ENCODE peak calls at places on chromosomes 4 and X, in seven cellular contexts. One of them, this sample, is unnamed.
A peak's percentile ranks its signal among the peaks of the same experiment; 100 is the strongest.

GRCh38 chr4:40856836-40857362 is 107.1 kb downstream of the NSUN7 start:
- DNase-seq in HepG2: no peak
- DNase-seq in A549: peak; percentile 54
- DNase-seq in GM23338: peak; percentile 95
- DNase-seq in HL-60: peak; percentile 64
- DNase-seq in SK-N-SH: peak; percentile 96
- DNase-seq in GM12878: no peak
- DNase-seq in this sample: no peak

GRCh38 chrX:150473371-150473770 is 95.0 kb upstream of the MTM1 start:
- DNase-seq in GM23338: no peak
- DNase-seq in HepG2: no peak
- DNase-seq in SK-N-SH: no peak
- DNase-seq in A549: no peak
- DNase-seq in GM12878: no peak
- DNase-seq in HL-60: no peak
- DNase-seq in this sample: no peak

GRCh38 chr4:8904041-8904501 is 32.4 kb upstream of the HMX1 start:
- DNase-seq in A549: no peak
- DNase-seq in GM23338: no peak
- DNase-seq in SK-N-SH: no peak
- DNase-seq in HepG2: no peak
- DNase-seq in HL-60: no peak
- DNase-seq in GM12878: no peak
- DNase-seq in this sample: no peak

GRCh38 chr4:108700358-108700757 is 50.0 kb downstream of the OSTC start:
- DNase-seq in HepG2: no peak
- DNase-seq in GM23338: no peak
- DNase-seq in A549: no peak
- DNase-seq in GM12878: no peak
- DNase-seq in SK-N-SH: peak; percentile 17
- DNase-seq in HL-60: no peak
- DNase-seq in this sample: no peak

GRCh38 chr4:185017964-185018772 is at the start of gene HELT:
- DNase-seq in HL-60: no peak
- DNase-seq in GM12878: no peak
- DNase-seq in GM23338: peak; percentile 78
- DNase-seq in HepG2: no peak
- DNase-seq in SK-N-SH: no peak
- DNase-seq in A549: no peak
- DNase-seq in this sample: no peak

GRCh38 chrX:14039344-14039743 is 9.7 kb upstream of the GEMIN8 start:
- DNase-seq in GM23338: peak; percentile 53
- DNase-seq in HepG2: peak; percentile 28
- DNase-seq in SK-N-SH: peak; percentile 49
- DNase-seq in GM12878: no peak
- DNase-seq in A549: peak; percentile 54
- DNase-seq in HL-60: peak; percentile 62
- DNase-seq in this sample: no peak

GRCh38 chr4:1235381-1236102 is 13.4 kb downstream of the CTBP1 start:
- DNase-seq in GM12878: no peak
- DNase-seq in HL-60: no peak
- DNase-seq in GM23338: peak; percentile 1
- DNase-seq in A549: no peak
- DNase-seq in SK-N-SH: no peak
- DNase-seq in HepG2: no peak
- DNase-seq in this sample: no peak

GRCh38 chr4:114588305-114588704 is 10.3 kb upstream of the UGT8 start:
- DNase-seq in HepG2: no peak
- DNase-seq in SK-N-SH: no peak
- DNase-seq in HL-60: no peak
- DNase-seq in GM12878: no peak
- DNase-seq in GM23338: no peak
- DNase-seq in A549: no peak
- DNase-seq in this sample: no peak

GRCh38 chr4:170657761-170658160 is 568.0 kb upstream of the AADAT start:
- DNase-seq in HL-60: no peak
- DNase-seq in HepG2: no peak
- DNase-seq in GM23338: no peak
- DNase-seq in GM12878: no peak
- DNase-seq in A549: no peak
- DNase-seq in SK-N-SH: no peak
- DNase-seq in this sample: no peak

GRCh38 chr4:170652571-170652970 is 562.8 kb upstream of the AADAT start:
- DNase-seq in GM23338: no peak
- DNase-seq in GM12878: no peak
- DNase-seq in A549: no peak
- DNase-seq in HL-60: no peak
- DNase-seq in HepG2: no peak
- DNase-seq in SK-N-SH: no peak
- DNase-seq in this sample: no peak

GRCh38 chr4:170656506-170656905 is 566.8 kb upstream of the AADAT start:
- DNase-seq in GM12878: no peak
- DNase-seq in SK-N-SH: peak; percentile 29
- DNase-seq in HepG2: no peak
- DNase-seq in A549: no peak
- DNase-seq in GM23338: no peak
- DNase-seq in HL-60: no peak
- DNase-seq in this sample: no peak

DNA sequence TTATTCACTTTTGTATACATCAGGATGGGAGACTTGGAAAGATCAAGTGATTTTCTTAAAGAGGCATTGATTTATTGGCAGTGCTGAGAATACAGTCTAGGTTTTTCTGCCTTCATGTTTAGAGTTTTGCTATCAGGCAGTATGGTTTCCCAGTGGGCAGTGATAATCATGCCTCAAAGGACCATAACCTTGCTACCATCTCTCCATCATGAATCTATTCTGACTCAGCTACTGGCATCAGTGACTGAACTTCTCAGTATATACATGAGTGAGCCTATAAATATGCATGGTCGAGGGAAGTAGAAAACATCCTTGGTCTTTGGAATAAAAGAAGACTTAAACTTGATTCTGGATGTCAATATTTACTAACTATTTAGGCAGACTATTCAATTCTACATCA is 562.0 kb upstream of the AADAT start:
- DNase-seq in HL-60: no peak
- DNase-seq in A549: no peak
- DNase-seq in SK-N-SH: no peak
- DNase-seq in GM12878: no peak
- DNase-seq in GM23338: no peak
- DNase-seq in HepG2: no peak
- DNase-seq in this sample: no peak
- TF ChIP-seq REST in HL-60: no peak
- TF ChIP-seq REST in A549: no peak
- TF ChIP-seq REST in SK-N-SH: no peak
- TF ChIP-seq REST in GM12878: no peak
- TF ChIP-seq REST in GM23338: no peak
- TF ChIP-seq REST in HepG2: no peak
- TF ChIP-seq REST in this sample: no peak

GRCh38 chr4:5082381-5082780 is 31.1 kb downstream of the STK32B start:
- DNase-seq in SK-N-SH: no peak
- DNase-seq in GM23338: no peak
- DNase-seq in HepG2: no peak
- DNase-seq in HL-60: no peak
- DNase-seq in A549: no peak
- DNase-seq in GM12878: no peak
- DNase-seq in this sample: no peak
- TF ChIP-seq REST in SK-N-SH: no peak
- TF ChIP-seq REST in GM23338: no peak
- TF ChIP-seq REST in HepG2: no peak
- TF ChIP-seq REST in HL-60: no peak
- TF ChIP-seq REST in A549: no peak
- TF ChIP-seq REST in GM12878: no peak
- TF ChIP-seq REST in this sample: no peak

GRCh38 chrX:154749856-154750255 is 1.0 kb downstream of the GAB3 start:
- DNase-seq in GM12878: no peak
- DNase-seq in SK-N-SH: no peak
- DNase-seq in A549: no peak
- DNase-seq in HL-60: no peak
- DNase-seq in GM23338: no peak
- DNase-seq in HepG2: no peak
- DNase-seq in this sample: no peak
- TF ChIP-seq REST in GM12878: no peak
- TF ChIP-seq REST in SK-N-SH: no peak
- TF ChIP-seq REST in A549: no peak
- TF ChIP-seq REST in HL-60: no peak
- TF ChIP-seq REST in GM23338: no peak
- TF ChIP-seq REST in HepG2: no peak
- TF ChIP-seq REST in this sample: no peak

GRCh38 chr4:186669735-186670134 is 53.9 kb downstream of the FAT1 start:
- DNase-seq in HL-60: no peak
- DNase-seq in A549: no peak
- DNase-seq in SK-N-SH: no peak
- DNase-seq in GM23338: peak; percentile 30
- DNase-seq in HepG2: no peak
- DNase-seq in GM12878: no peak
- DNase-seq in this sample: no peak

GRCh38 chr4:186666252-186666651 is 57.4 kb downstream of the FAT1 start:
- DNase-seq in GM23338: no peak
- DNase-seq in HL-60: no peak
- DNase-seq in HepG2: no peak
- DNase-seq in GM12878: no peak
- DNase-seq in A549: peak; percentile 50
- DNase-seq in SK-N-SH: no peak
- DNase-seq in this sample: no peak

GRCh38 chr4:186669159-186669720 is 54.4 kb downstream of the FAT1 start:
- DNase-seq in HepG2: peak; percentile 50
- DNase-seq in SK-N-SH: peak; percentile 36
- DNase-seq in GM12878: no peak
- DNase-seq in HL-60: no peak
- DNase-seq in GM23338: peak; percentile 73
- DNase-seq in A549: peak; percentile 38
- DNase-seq in this sample: no peak

DNA sequence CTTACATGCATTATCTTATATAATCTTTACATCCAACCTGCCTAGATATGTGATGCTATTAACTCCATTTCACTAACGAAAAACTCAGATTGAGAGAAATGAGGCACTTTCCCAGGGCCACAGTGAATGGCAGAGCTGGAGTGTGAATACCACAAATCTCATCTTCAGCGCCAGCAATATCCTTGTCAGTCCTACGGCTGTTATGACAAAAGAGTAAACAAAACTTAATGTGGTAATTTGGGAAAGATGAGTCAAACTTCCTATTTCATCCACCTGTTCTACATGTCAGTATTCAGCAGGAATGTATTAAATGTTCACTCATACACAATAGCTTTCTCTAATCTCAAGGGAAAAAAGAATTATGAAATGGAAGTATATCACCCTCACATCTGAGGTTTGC is 56.9 kb downstream of the FAT1 start:
- DNase-seq in A549: no peak
- DNase-seq in HepG2: no peak
- DNase-seq in GM23338: no peak
- DNase-seq in SK-N-SH: no peak
- DNase-seq in GM12878: no peak
- DNase-seq in HL-60: no peak
- DNase-seq in this sample: no peak
- TF ChIP-seq REST in A549: no peak
- TF ChIP-seq REST in HepG2: no peak
- TF ChIP-seq REST in GM23338: no peak
- TF ChIP-seq REST in SK-N-SH: no peak
- TF ChIP-seq REST in GM12878: no peak
- TF ChIP-seq REST in HL-60: no peak
- TF ChIP-seq REST in this sample: no peak

GRCh38 chrX:148979786-148980185 is 479.4 kb downstream of the AFF2 start:
- DNase-seq in HepG2: no peak
- DNase-seq in GM12878: no peak
- DNase-seq in HL-60: no peak
- DNase-seq in GM23338: no peak
- DNase-seq in SK-N-SH: no peak
- DNase-seq in A549: no peak
- DNase-seq in this sample: no peak

DNA sequence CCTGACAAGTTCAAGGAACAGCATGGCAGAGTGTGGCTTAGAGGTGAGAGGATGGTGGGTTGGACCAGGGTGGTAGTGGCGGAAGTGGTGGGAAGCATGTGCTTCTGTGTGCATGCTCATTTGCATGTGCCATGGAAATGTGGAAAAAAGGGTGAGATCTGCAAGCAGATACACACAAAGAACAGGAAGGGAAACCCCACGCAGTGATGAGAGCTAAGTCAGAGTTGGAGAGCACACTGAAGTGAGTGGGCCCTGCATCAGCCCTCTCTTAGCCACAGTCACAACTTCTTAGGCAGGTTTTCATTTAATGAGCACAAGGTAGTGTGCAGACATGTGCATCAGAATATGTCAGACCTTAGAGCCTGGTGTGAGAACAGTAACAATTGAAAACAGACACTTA is 483.8 kb downstream of the AFF2 start:
- DNase-seq in GM23338: no peak
- DNase-seq in HepG2: no peak
- DNase-seq in HL-60: no peak
- DNase-seq in A549: no peak
- DNase-seq in SK-N-SH: no peak
- DNase-seq in GM12878: no peak
- DNase-seq in this sample: no peak
- TF ChIP-seq REST in GM23338: no peak
- TF ChIP-seq REST in HepG2: no peak
- TF ChIP-seq REST in HL-60: no peak
- TF ChIP-seq REST in A549: no peak
- TF ChIP-seq REST in SK-N-SH: no peak
- TF ChIP-seq REST in GM12878: no peak
- TF ChIP-seq REST in this sample: no peak

DNA sequence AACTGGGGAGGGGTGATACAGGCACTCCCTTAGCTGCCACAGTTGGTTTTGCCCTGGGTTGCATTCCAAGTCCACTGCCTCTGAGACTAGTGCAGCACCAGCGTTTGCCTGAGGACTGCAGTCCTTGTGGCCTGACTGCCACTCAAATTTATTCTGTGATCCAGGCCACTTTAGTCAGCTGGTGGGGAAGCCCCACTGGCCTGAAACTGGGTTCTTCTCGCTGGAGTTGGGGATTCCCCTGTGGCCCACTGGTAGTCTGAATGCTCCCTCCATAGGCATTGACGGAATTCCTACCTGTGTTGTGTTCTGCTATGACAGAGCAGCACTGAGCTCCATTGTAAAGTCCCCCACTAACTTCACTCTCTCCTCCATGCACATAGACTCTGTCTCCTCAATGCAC is 63.8 kb downstream of the PTPN13 start:
- DNase-seq in A549: no peak
- DNase-seq in SK-N-SH: no peak
- DNase-seq in GM23338: no peak
- DNase-seq in HL-60: no peak
- DNase-seq in GM12878: peak; percentile 11
- DNase-seq in HepG2: no peak
- DNase-seq in this sample: no peak
- TF ChIP-seq REST in A549: no peak
- TF ChIP-seq REST in SK-N-SH: no peak
- TF ChIP-seq REST in GM23338: no peak
- TF ChIP-seq REST in HL-60: no peak
- TF ChIP-seq REST in GM12878: no peak
- TF ChIP-seq REST in HepG2: no peak
- TF ChIP-seq REST in this sample: no peak

GRCh38 chr4:103482471-103482870 is 237.3 kb downstream of the TACR3 start:
- DNase-seq in HL-60: no peak
- DNase-seq in HepG2: no peak
- DNase-seq in GM23338: no peak
- DNase-seq in A549: no peak
- DNase-seq in SK-N-SH: no peak
- DNase-seq in GM12878: no peak
- DNase-seq in this sample: no peak
- TF ChIP-seq REST in HL-60: no peak
- TF ChIP-seq REST in HepG2: no peak
- TF ChIP-seq REST in GM23338: no peak
- TF ChIP-seq REST in A549: no peak
- TF ChIP-seq REST in SK-N-SH: no peak
- TF ChIP-seq REST in GM12878: no peak
- TF ChIP-seq REST in this sample: no peak